ENCODE peak calls at places on chromosomes 12 and 14, in five cellular contexts. H is left colon; N is thoracic aorta; Y is astrocyte of the spinal cord; D is stimulated activated CD4-positive, alpha-beta T cell treated with anti-CD3 and anti-CD28 coated beads, Interleukin-1b, Interleukin-23, amount 100 ng/mL, for 1 hour. Z is an unnamed sample.

GRCh38 chr14:72830786-72831583 is 62.9 kb downstream of the DPF3 start:
- DNase-seq in Y (peak), D (no peak), H (peak), N (no peak), Z (peak)

GRCh38 chr12:62827042-62827441 is 107.9 kb downstream of the PPM1H start:
- DNase-seq in H (no peak), D (no peak), N (no peak), Y (no peak), Z (no peak)

GRCh38 chr12:96670334-96670899 is 181.0 kb downstream of the CFAP54 start:
- DNase-seq in H (no peak), N (no peak), D (no peak), Y (no peak), Z (no peak)

GRCh38 chr14:74509587-74510210 is 16.1 kb downstream of the ISCA2 start:
- DNase-seq in D (no peak), N (no peak), H (no peak), Y (no peak), Z (no peak)

GRCh38 chr12:54716284-54716683 is 68.1 kb upstream of the DCD start:
- DNase-seq in N (no peak), Y (no peak), H (no peak), D (no peak), Z (peak)

GRCh38 chr12:88417531-88417930 is 162.7 kb downstream of the KITLG start:
- DNase-seq in D (no peak), N (no peak), Y (no peak), H (no peak), Z (no peak)

GRCh38 chr12:50739611-50740010 is 24.3 kb upstream of the ATF1 start:
- DNase-seq in H (no peak), D (no peak), N (no peak), Y (no peak), Z (no peak)

GRCh38 chr12:97640826-97641225 is 178.2 kb downstream of the RMST start:
- DNase-seq in H (no peak), Y (no peak), N (no peak), D (no peak), Z (no peak)

GRCh38 chr12:115763376-115763775 is 514.1 kb downstream of the MED13L start:
- DNase-seq in N (no peak), Y (no peak), D (no peak), H (no peak), Z (no peak)

GRCh38 chr12:110467847-110468211 is 228 bp downstream of the GPN3 start:
- DNase-seq in N (no peak), D (no peak), H (no peak), Y (no peak), Z (no peak)

GRCh38 chr14:65465584-65465983 is 53.1 kb downstream of the FUT8 start:
- DNase-seq in H (no peak), D (no peak), N (no peak), Y (no peak), Z (no peak)

GRCh38 chr14:56949828-56950227 is 139.5 kb upstream of the OTX2 start:
- DNase-seq in H (peak), D (no peak), Y (no peak), N (no peak), Z (peak)

GRCh38 chr12:131674373-131674772 is 36.5 kb upstream of the SFSWAP start:
- DNase-seq in Y (no peak), D (no peak), H (no peak), N (no peak), Z (no peak)

GRCh38 chr12:74906224-74906623 is 303.4 kb downstream of the KCNC2 start:
- DNase-seq in D (no peak), H (no peak), Y (no peak), N (no peak), Z (no peak)

GRCh38 chr12:7131502-7131866 is 1.3 kb downstream of the CLSTN3 start:
- DNase-seq in H (no peak), N (no peak), D (no peak), Y (no peak), Z (no peak)

GRCh38 chr12:4141344-4142270 is 132.0 kb upstream of the CCND2 start:
- DNase-seq in N (no peak), H (no peak), D (no peak), Y (no peak), Z (no peak)

GRCh38 chr12:6370576-6370935 is 4.8 kb downstream of the SCNN1A start:
- DNase-seq in D (no peak), Y (no peak), N (no peak), H (no peak), Z (no peak)

GRCh38 chr14:99518441-99519346 is 37.5 kb downstream of the CCNK start:
- DNase-seq in D (peak), Y (peak), N (no peak), H (peak), Z (peak)

GRCh38 chr12:87227157-87227556 is 802.0 kb downstream of the C12orf50 start:
- DNase-seq in N (no peak), Y (peak), H (no peak), D (no peak), Z (peak)

GRCh38 chr12:94707892-94708291 is 57.5 kb upstream of the TMCC3 start:
- DNase-seq in N (no peak), H (peak), Y (peak), D (no peak), Z (peak)

GRCh38 chr14:60544659-60545058 is 35.7 kb downstream of the SIX6 start:
- DNase-seq in D (no peak), Y (no peak), N (no peak), H (no peak), Z (no peak)

GRCh38 chr14:105881021-105881930 is 354.9 kb downstream of the TMEM121 start:
- DNase-seq in D (no peak), N (no peak), Y (no peak), H (no peak), Z (no peak)

GRCh38 chr12:125015680-125016310 is 22.4 kb downstream of the BRI3BP start:
- DNase-seq in N (no peak), H (no peak), D (no peak), Y (peak), Z (no peak)

GRCh38 chr12:46891306-46891705 is 65.5 kb upstream of the SLC38A4 start:
- DNase-seq in Y (peak), N (no peak), D (no peak), H (no peak), Z (peak)

GRCh38 chr12:60693019-60693626 is 1097.3 kb downstream of the SLC16A7 start:
- DNase-seq in N (no peak), D (no peak), Y (no peak), H (no peak), Z (peak)

GRCh38 chr14:59148334-59148900 is 40.0 kb upstream of the DAAM1 start:
- DNase-seq in D (no peak), Y (no peak), H (no peak), N (no peak), Z (no peak)